ENCODE peak calls at places on chromosomes 4 and X, in eight cellular contexts. U is transverse colon; Z is stimulated activated CD8-positive, alpha-beta memory T cell treated with anti-CD3 and anti-CD28 coated beads, Interleukin-2, amount 100 ng/mL, for 1 hour; L is thoracic aorta; V is fibroblast of pulmonary artery; B is psoas muscle; Q is skeletal muscle cell; H is adipocyte. G is an unnamed sample.

GRCh38 chr4:184265566-184266351 is 48.1 kb upstream of the ENPP6 start:
- DNase-seq in H (peak), U (peak), V (peak), Q (peak), Z (no peak), B (no peak), L (no peak), G (peak)

GRCh38 chr4:156298230-156298629 is 344.6 kb upstream of the CTSO start:
- DNase-seq in V (peak), Q (peak), H (peak), U (peak), Z (no peak), B (no peak), L (no peak), G (no peak)

GRCh38 chrX:142978130-142978684 is 47.5 kb upstream of the SPANXN4 start:
- DNase-seq in L (no peak), V (no peak), Z (no peak), B (no peak), U (no peak), Q (no peak), H (no peak), G (peak)

GRCh38 chrX:136797787-136798186 is 17.1 kb upstream of the ARHGEF6 start:
- DNase-seq in B (no peak), V (no peak), Z (no peak), H (no peak), U (no peak), Q (no peak), L (no peak), G (no peak)

GRCh38 chr4:17544831-17545234 is 29.9 kb downstream of the CLRN2 start:
- DNase-seq in V (peak), L (no peak), U (peak), Q (no peak), H (no peak), Z (no peak), B (no peak), G (no peak)

GRCh38 chr4:8829584-8829983 is 42.1 kb downstream of the HMX1 start:
- DNase-seq in V (no peak), U (no peak), Q (no peak), Z (no peak), B (no peak), L (no peak), H (no peak), G (no peak)

GRCh38 chr4:2459589-2460349 is 9.1 kb upstream of the RNF4 start:
- DNase-seq in B (no peak), L (no peak), Q (no peak), U (no peak), Z (no peak), V (no peak), H (no peak), G (no peak)

GRCh38 chr4:185134176-185134869 is 8.7 kb upstream of the SLC25A4 start:
- DNase-seq in Q (no peak), V (peak), U (no peak), B (no peak), L (no peak), H (peak), Z (no peak), G (peak)

GRCh38 chr4:113293043-113293560 is 243.6 kb downstream of the ANK2 start:
- DNase-seq in H (peak), U (no peak), Q (peak), B (no peak), L (no peak), V (peak), Z (no peak), G (no peak)

GRCh38 chr4:78694457-78694787 is 81.7 kb upstream of the BMP2K start:
- DNase-seq in L (no peak), B (no peak), Q (no peak), Z (no peak), V (no peak), H (no peak), U (no peak), G (no peak)

GRCh38 chrX:118523920-118524319 is 28.3 kb downstream of the DOCK11 start:
- DNase-seq in H (no peak), L (no peak), V (no peak), Q (no peak), U (no peak), Z (peak), B (no peak), G (peak)

GRCh38 chrX:134753185-134754008 is 95.1 kb upstream of the PLAC1 start:
- DNase-seq in V (peak), Q (no peak), Z (no peak), L (no peak), H (peak), B (no peak), U (no peak), G (peak)

GRCh38 chr4:28350485-28350884 is 1489.8 kb downstream of the STIM2 start:
- DNase-seq in B (no peak), U (no peak), Z (no peak), L (no peak), H (peak), V (peak), Q (peak), G (no peak)

GRCh38 chr4:158681630-158682029 is 9.5 kb downstream of the ETFDH start:
- DNase-seq in V (no peak), H (no peak), Z (no peak), L (no peak), B (no peak), Q (no peak), U (no peak), G (no peak)

GRCh38 chrX:109826954-109827708 is 94.1 kb upstream of the ACSL4 start:
- DNase-seq in H (peak), U (no peak), Z (no peak), V (peak), L (no peak), B (no peak), Q (peak), G (no peak)

GRCh38 chr4:37666625-37667071 is 19.5 kb downstream of the RELL1 start:
- DNase-seq in Q (peak), U (peak), B (peak), H (peak), V (peak), L (peak), Z (no peak), G (peak)

GRCh38 chr4:76744253-76744921 is 153.6 kb downstream of the SOWAHB start:
- DNase-seq in Q (no peak), H (peak), B (no peak), V (peak), L (no peak), U (no peak), Z (no peak), G (no peak)

GRCh38 chr4:98514930-98515809 is 143.2 kb downstream of the TSPAN5 start:
- DNase-seq in Z (no peak), Q (no peak), U (no peak), B (no peak), V (peak), L (no peak), H (no peak), G (no peak)

GRCh38 chrX:40340116-40340515 is 240.7 kb upstream of the ATP6AP2 start:
- DNase-seq in B (no peak), V (no peak), Z (no peak), U (no peak), H (no peak), L (no peak), Q (no peak), G (no peak)

GRCh38 chrX:119942831-119943184 is 743 bp downstream of the NKAP start:
- DNase-seq in U (no peak), B (no peak), Q (no peak), L (no peak), V (no peak), Z (no peak), H (peak), G (no peak)

GRCh38 chrX:123814343-123814742 is 45.5 kb upstream of the XIAP start:
- DNase-seq in B (no peak), V (no peak), U (no peak), Q (no peak), L (no peak), Z (no peak), H (no peak), G (no peak)

GRCh38 chr4:185847352-185848078 is 35.5 kb upstream of the SORBS2 start:
- DNase-seq in B (no peak), H (peak), Q (peak), L (no peak), U (no peak), V (peak), Z (no peak), G (no peak)

GRCh38 chr4:15150636-15151432 is 148.6 kb downstream of the CPEB2 start:
- DNase-seq in V (no peak), B (no peak), L (no peak), H (no peak), Z (no peak), U (no peak), Q (no peak), G (no peak)

GRCh38 chrX:39886282-39886681 is 211.5 kb downstream of the BCOR start:
- DNase-seq in B (no peak), L (no peak), Z (no peak), U (no peak), V (no peak), Q (no peak), H (no peak), G (no peak)

GRCh38 chr4:118058955-118059354 is 24.7 kb downstream of the NDST3 start:
- DNase-seq in L (no peak), Q (no peak), H (no peak), B (no peak), Z (no peak), V (no peak), U (no peak), G (no peak)

GRCh38 chrX:47185241-47185640 is 8.4 kb upstream of the UBA1 start:
- DNase-seq in Q (no peak), V (no peak), B (no peak), L (no peak), U (no peak), H (no peak), Z (no peak), G (no peak)

GRCh38 chrX:140507982-140508305 is 3.1 kb upstream of the SOX3 start:
- DNase-seq in Q (no peak), B (no peak), V (no peak), H (no peak), Z (no peak), L (no peak), U (no peak), G (no peak)

GRCh38 chrX:100381613-100382012 is 28.5 kb downstream of the PCDH19 start:
- DNase-seq in B (no peak), Q (peak), Z (no peak), H (peak), U (no peak), V (peak), L (no peak), G (no peak)

G was measured in GM12865.